ENCODE peak calls at places on chromosomes 11 and 22, in seven cellular contexts. L, W, U, A, E, V and J are unnamed samples.

GRCh38 chr11:83070878-83071640 is 638 bp downstream of the RAB30 start:
- DNase-seq in L (no peak), W (no peak), U (peak), A (no peak), E (peak), V (no peak), J (peak)

GRCh38 chr22:22789233-22789921 is 98.2 kb upstream of the IGLL5 start:
- DNase-seq in L (no peak), W (no peak), U (no peak), A (no peak), E (no peak), V (no peak), J (no peak)

GRCh38 chr22:45389546-45389945 is 23.9 kb downstream of the SMC1B start:
- DNase-seq in L (no peak), W (no peak), U (no peak), A (no peak), E (no peak), V (no peak), J (no peak)

GRCh38 chr22:26648011-26648497 is 9.3 kb upstream of the MIAT start:
- DNase-seq in L (no peak), W (peak), U (no peak), A (no peak), E (no peak), V (no peak), J (no peak)

GRCh38 chr11:127224276-127224675 is 223.7 kb upstream of the KIRREL3 start:
- DNase-seq in L (no peak), W (no peak), U (no peak), A (no peak), E (no peak), V (no peak), J (no peak)

GRCh38 chr11:69005183-69005630 is 7.8 kb downstream of the MRGPRF start:
- DNase-seq in L (peak), W (no peak), U (peak), A (no peak), E (no peak), V (no peak), J (peak)

GRCh38 chr11:2587976-2588748 is 111.6 kb downstream of the KCNQ1OT1 start:
- DNase-seq in L (no peak), W (no peak), U (peak), A (no peak), E (no peak), V (peak), J (peak)

GRCh38 chr11:71940561-71941219 is 11.8 kb downstream of the RNF121 start:
- DNase-seq in L (no peak), W (no peak), U (no peak), A (no peak), E (peak), V (no peak), J (no peak)

GRCh38 chr11:7874061-7874460 is 57.0 kb downstream of the OR10A6 start:
- DNase-seq in L (no peak), W (no peak), U (no peak), A (no peak), E (no peak), V (no peak), J (no peak)

GRCh38 chr11:92245700-92246270 is 21.2 kb downstream of the FAT3 start:
- DNase-seq in L (no peak), W (no peak), U (no peak), A (no peak), E (no peak), V (no peak), J (no peak)

GRCh38 chr11:12232819-12233601 is 122.6 kb downstream of the MICAL2 start:
- DNase-seq in L (no peak), W (no peak), U (no peak), A (peak), E (peak), V (no peak), J (no peak)